ENCODE peak calls at places on chromosomes 5 and 9, in six cellular contexts. S is lower leg skin, O is GM20000, L is astrocyte of the spinal cord, G is tibial artery, J is endodermal cell. P is an unnamed sample.

GRCh38 chr9:95246547-95246946 is 71.0 kb downstream of the FANCC start:
- DNase-seq in S (no peak), O (no peak), L (no peak), G (no peak), J (no peak), P (no peak)

GRCh38 chr5:59038169-59039002 is 455.5 kb downstream of the RAB3C start:
- DNase-seq in S (no peak), O (no peak), L (peak; percentile 27), G (no peak), J (no peak), P (no peak)

GRCh38 chr5:158175664-158176507 is 316.9 kb upstream of the CLINT1 start:
- DNase-seq in S (no peak), O (no peak), L (no peak), G (no peak), J (no peak), P (no peak)

GRCh38 chr9:107557236-107557990 is 67.8 kb upstream of the KLF4 start:
- DNase-seq in S (no peak), O (no peak), L (peak; percentile 24), G (no peak), J (no peak), P (peak; percentile 81)

GRCh38 chr9:78697653-78698052 is 400.7 kb downstream of the PSAT1 start:
- DNase-seq in S (no peak), O (no peak), L (no peak), G (no peak), J (no peak), P (no peak)

GRCh38 chr5:143106175-143106574 is 297.3 kb downstream of the NR3C1 start:
- DNase-seq in S (no peak), O (no peak), L (peak; percentile 47), G (no peak), J (no peak), P (peak; percentile 64)

GRCh38 chr9:88237454-88238280 is 99.4 kb upstream of the SPATA31C2 start:
- DNase-seq in S (no peak), O (no peak), L (no peak), G (no peak), J (no peak), P (no peak)

GRCh38 chr5:146290318-146290717 is 48.3 kb upstream of the POU4F3 start:
- DNase-seq in S (no peak), O (no peak), L (no peak), G (no peak), J (no peak), P (no peak)

GRCh38 chr9:114278881-114279570 is 43.9 kb upstream of the ORM1 start:
- DNase-seq in S (no peak), O (no peak), L (peak; percentile 61), G (peak; percentile 83), J (peak; percentile 41), P (peak; percentile 94)

GRCh38 chr9:21761309-21761901 is 41.0 kb upstream of the MTAP start:
- DNase-seq in S (no peak), O (peak; percentile 13), L (peak; percentile 36), G (no peak), J (no peak), P (no peak)

GRCh38 chr9:33272061-33272460 is 7.2 kb downstream of the CHMP5 start:
- DNase-seq in S (no peak), O (no peak), L (peak; percentile 2), G (no peak), J (no peak), P (no peak)

GRCh38 chr5:73565969-73566547 is 515 bp downstream of the UTP15 start:
- DNase-seq in S (no peak), O (no peak), L (no peak), G (no peak), J (no peak), P (no peak)

GRCh38 chr9:91047529-91047928 is 245.9 kb downstream of the SYK start:
- DNase-seq in S (no peak), O (no peak), L (no peak), G (no peak), J (no peak), P (no peak)

GRCh38 chr5:153753645-153754432 is 263.4 kb downstream of the GRIA1 start:
- DNase-seq in S (peak; percentile 17), O (no peak), L (no peak), G (no peak), J (no peak), P (peak; percentile 86)

GRCh38 chr5:6570530-6570929 is 62.3 kb downstream of the NSUN2 start:
- DNase-seq in S (peak; percentile 3), O (no peak), L (no peak), G (no peak), J (no peak), P (no peak)

GRCh38 chr5:29208026-29208425 is 1985.5 kb upstream of the CDH6 start:
- DNase-seq in S (no peak), O (no peak), L (peak; percentile 16), G (no peak), J (no peak), P (no peak)

GRCh38 chr9:109232449-109232848 is 65.4 kb upstream of the FRRS1L start:
- DNase-seq in S (no peak), O (no peak), L (peak; percentile 54), G (no peak), J (no peak), P (peak; percentile 96)

GRCh38 chr5:16313761-16314160 is 134.2 kb upstream of the MARCHF11 start:
- DNase-seq in S (no peak), O (no peak), L (no peak), G (no peak), J (no peak), P (no peak)

GRCh38 chr5:140298183-140298601 is 4.7 kb downstream of the PFDN1 start:
- DNase-seq in S (no peak), O (no peak), L (peak; percentile 76), G (no peak), J (no peak), P (no peak)

GRCh38 chr5:67807116-67807888 is 408.3 kb upstream of the PIK3R1 start:
- DNase-seq in S (no peak), O (peak; percentile 20), L (no peak), G (no peak), J (no peak), P (no peak)

GRCh38 chr5:141534492-141535213 is 45.8 kb downstream of the PCDHGC5 start:
- DNase-seq in S (peak; percentile 5), O (no peak), L (no peak), G (no peak), J (no peak), P (no peak)

GRCh38 chr5:39063037-39063436 is 11.2 kb downstream of the RICTOR start:
- DNase-seq in S (no peak), O (no peak), L (no peak), G (no peak), J (no peak), P (no peak)
- TF ChIP-seq CTCF in S (no peak), O (no peak), L (no peak), G (no peak), J (peak; percentile 16), P (no peak)

DNA sequence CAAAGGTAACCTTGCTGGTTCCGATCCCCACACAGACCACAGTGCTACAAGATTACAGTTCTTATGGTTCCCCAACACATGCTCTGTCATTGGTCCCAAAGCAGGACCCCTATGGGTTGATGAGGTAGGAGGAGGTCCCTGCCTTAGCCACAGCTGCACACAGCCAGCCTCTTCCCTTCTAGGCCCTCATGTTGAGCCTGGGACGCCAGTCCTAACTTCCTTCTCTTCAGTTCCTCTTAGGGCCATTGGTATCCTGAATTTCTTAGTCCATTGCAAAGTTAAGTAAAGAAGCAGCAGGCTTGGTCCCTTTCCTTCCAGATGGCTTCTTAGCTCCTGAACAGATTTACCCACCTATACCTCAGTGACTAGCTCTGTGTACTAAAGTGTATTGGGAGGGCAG is 50.1 kb downstream of the PDCD1LG2 start:
- DNase-seq in S (no peak), O (no peak), L (no peak), G (no peak), J (no peak), P (no peak)
- TF ChIP-seq CTCF in S (no peak), O (no peak), L (no peak), G (no peak), J (no peak), P (no peak)

GRCh38 chr5:1081519-1081918 is 30.3 kb downstream of the SLC12A7 start:
- DNase-seq in S (no peak), O (no peak), L (no peak), G (no peak), J (no peak), P (no peak)
- TF ChIP-seq CTCF in S (no peak), O (no peak), L (no peak), G (no peak), J (no peak), P (no peak)

DNA sequence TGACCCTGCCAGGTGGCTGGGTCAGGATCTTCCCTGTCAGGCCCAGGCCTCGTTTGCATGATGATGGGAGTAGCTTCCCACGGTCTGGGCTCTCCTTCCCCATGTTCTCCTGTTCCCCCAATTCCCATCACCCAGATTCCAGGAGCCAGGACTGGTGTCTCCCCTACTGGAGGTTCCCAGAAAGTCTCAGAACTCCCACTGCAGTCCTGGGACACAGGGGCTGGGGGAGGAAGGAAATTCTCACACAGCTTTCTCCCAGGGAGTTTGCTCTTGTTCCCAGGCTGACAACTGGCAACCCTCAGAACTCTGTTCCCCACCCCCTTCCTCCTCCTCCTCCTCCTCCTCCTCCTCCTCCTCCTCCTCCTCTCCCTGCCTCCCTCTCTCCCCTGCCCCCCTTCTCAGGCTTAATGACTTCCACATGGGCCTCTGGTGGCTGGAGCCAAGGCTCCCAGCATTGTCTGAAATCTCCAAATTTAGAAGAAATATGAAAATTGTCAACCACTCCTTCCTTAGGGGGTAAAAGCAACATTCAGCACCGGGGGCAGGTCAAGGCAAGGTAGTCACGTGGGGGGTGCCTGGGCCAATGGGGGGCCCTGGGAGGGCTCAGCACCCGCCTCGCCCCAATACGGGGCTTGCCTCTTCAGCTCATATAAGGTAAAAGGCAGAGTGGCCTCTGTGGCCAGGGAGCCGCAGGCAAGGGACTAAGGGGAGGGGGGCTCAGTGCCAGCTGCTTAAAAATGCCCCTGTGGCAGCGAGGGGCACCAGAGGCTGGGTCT is 27.3 kb upstream of the IL17B start:
- DNase-seq in S (no peak), O (no peak), L (peak; percentile 92), G (peak; percentile 98), J (peak; percentile 80), P (no peak)
- TF ChIP-seq CTCF in S (no peak), O (no peak), L (no peak), G (no peak), J (peak; percentile 18), P (no peak)

GRCh38 chr5:135456238-135457099 is 4.3 kb upstream of the TIFAB start:
- DNase-seq in S (peak; percentile 67), O (peak; percentile 46), L (peak; percentile 34), G (peak; percentile 76), J (no peak), P (peak; percentile 93)

GRCh38 chr5:135458921-135459331 is 6.8 kb upstream of the TIFAB start:
- DNase-seq in S (no peak), O (no peak), L (peak; percentile 13), G (peak; percentile 72), J (no peak), P (peak; percentile 38)

GRCh38 chr5:135458356-135458755 is 6.2 kb upstream of the TIFAB start:
- DNase-seq in S (no peak), O (no peak), L (no peak), G (no peak), J (no peak), P (no peak)

GRCh38 chr5:135455876-135456237 is 3.7 kb upstream of the TIFAB start:
- DNase-seq in S (no peak), O (no peak), L (no peak), G (no peak), J (peak; percentile 15), P (no peak)

GRCh38 chr5:135457424-135458071 is 5.4 kb upstream of the TIFAB start:
- DNase-seq in S (peak; percentile 31), O (peak; percentile 81), L (peak; percentile 48), G (peak; percentile 72), J (peak; percentile 93), P (peak; percentile 83)
- TF ChIP-seq CTCF in S (no peak), O (peak; percentile 89), L (peak; percentile 90), G (peak; percentile 57), J (peak; percentile 95), P (peak; percentile 91)